ENCODE peak calls at places on chromosomes 11 and 22, in six cellular contexts. V is psoas muscle, I is RWPE2, G is adrenal gland, D is A549, M is fibroblast of lung. N is an unnamed sample.

GRCh38 chr11:125164422-125165110 is at the start of gene PKNOX2:
- DNase-seq in V (peak; percentile 92), M (peak; percentile 79), G (peak; percentile 72), I (no peak), D (peak; percentile 47), N (peak; percentile 79)

GRCh38 chr11:126054412-126054811 is 8.3 kb downstream of the CDON start:
- DNase-seq in V (no peak), D (no peak), I (no peak), M (no peak), G (no peak), N (no peak)

GRCh38 chr11:128066429-128066828 is 520.9 kb downstream of the ETS1 start:
- DNase-seq in M (no peak), D (no peak), G (no peak), I (no peak), V (no peak), N (no peak)

GRCh38 chr11:83865636-83866461 is 579.7 kb upstream of the CCDC90B start:
- DNase-seq in G (peak; percentile 25), M (peak; percentile 88), D (no peak), I (no peak), V (no peak), N (peak; percentile 89)

GRCh38 chr11:96481806-96482592 is 92.2 kb downstream of the JRKL start:
- DNase-seq in V (no peak), D (no peak), I (no peak), G (no peak), M (no peak), N (no peak)

GRCh38 chr22:50553310-50553709 is 7.6 kb downstream of the KLHDC7B start:
- DNase-seq in I (no peak), D (no peak), G (no peak), V (no peak), M (no peak), N (no peak)

GRCh38 chr11:4606231-4607015 is 1.6 kb downstream of the TRIM68 start:
- DNase-seq in D (no peak), V (no peak), G (no peak), M (peak; percentile 11), I (no peak), N (peak; percentile 1)

GRCh38 chr11:14687943-14688627 is 44.5 kb downstream of the PDE3B start:
- DNase-seq in V (no peak), D (no peak), I (no peak), M (no peak), G (no peak), N (peak; percentile 74)

GRCh38 chr11:6681949-6682348 is 1.2 kb downstream of the MRPL17 start:
- DNase-seq in D (no peak), G (no peak), I (no peak), V (no peak), M (peak; percentile 37), N (peak; percentile 30)

GRCh38 chr11:65069217-65069616 is 10.9 kb upstream of the NAALADL1 start:
- DNase-seq in M (no peak), D (no peak), I (no peak), G (no peak), V (no peak), N (peak; percentile 47)

GRCh38 chr11:113571531-113571930 is 96.3 kb upstream of the DRD2 start:
- DNase-seq in D (no peak), I (no peak), V (no peak), M (no peak), G (no peak), N (no peak)

GRCh38 chr22:17729561-17729960 is 44.7 kb downstream of the BID start:
- DNase-seq in V (no peak), I (no peak), D (no peak), G (no peak), M (no peak), N (no peak)

GRCh38 chr11:88329563-88330250 is 7.8 kb downstream of the CTSC start:
- DNase-seq in G (no peak), V (no peak), M (no peak), I (no peak), D (no peak), N (no peak)

GRCh38 chr11:114279778-114280532 is 16.2 kb upstream of the NNMT start:
- DNase-seq in V (no peak), D (no peak), I (no peak), M (peak; percentile 64), G (no peak), N (peak; percentile 54)

GRCh38 chr11:44597358-44598009 is 32.0 kb downstream of the CD82 start:
- DNase-seq in D (no peak), G (no peak), I (no peak), M (no peak), V (no peak), N (no peak)

GRCh38 chr22:29587938-29588699 is 7.2 kb upstream of the NIPSNAP1 start:
- DNase-seq in D (peak; percentile 36), I (peak; percentile 83), G (peak; percentile 64), M (peak; percentile 92), V (no peak), N (peak; percentile 84)

GRCh38 chr11:70833554-70833953 is 418.8 kb downstream of the SHANK2 start:
- DNase-seq in D (no peak), I (no peak), V (no peak), M (no peak), G (no peak), N (no peak)

GRCh38 chr11:62705880-62706831 is 1.1 kb downstream of the BSCL2 start:
- DNase-seq in D (peak; percentile 87), V (peak; percentile 98), G (peak; percentile 96), M (peak; percentile 94), I (peak; percentile 93), N (peak; percentile 95)

GRCh38 chr11:66891849-66892660 is 35.2 kb downstream of the LRFN4 start:
- DNase-seq in D (peak; percentile 97), V (peak; percentile 80), M (peak; percentile 95), I (peak; percentile 88), G (peak; percentile 91), N (peak; percentile 94)

GRCh38 chr11:8962827-8963226 is 1.4 kb downstream of the TMEM9B start:
- DNase-seq in G (no peak), V (no peak), M (no peak), D (no peak), I (no peak), N (no peak)

GRCh38 chr11:64800633-64801464 is 2.2 kb downstream of the MAP4K2 start:
- DNase-seq in V (no peak), I (no peak), M (no peak), G (no peak), D (no peak), N (no peak)

GRCh38 chr11:75233688-75234295 is 6.8 kb upstream of the TPBGL start:
- DNase-seq in I (no peak), M (peak; percentile 55), V (no peak), G (peak; percentile 45), D (no peak), N (peak; percentile 68)

GRCh38 chr11:63670077-63670737 is 969 bp downstream of the ATL3 start:
- DNase-seq in G (no peak), V (no peak), D (no peak), M (no peak), I (no peak), N (peak; percentile 68)

GRCh38 chr11:64918056-64918455 is 1.0 kb upstream of the ATG2A start:
- DNase-seq in M (peak; percentile 59), D (no peak), V (no peak), G (no peak), I (no peak), N (peak; percentile 68)

GRCh38 chr11:10125522-10126133 is 168.4 kb downstream of the SBF2 start:
- DNase-seq in D (no peak), I (no peak), G (no peak), M (peak; percentile 58), V (no peak), N (no peak)

GRCh38 chr22:26671317-26672059 is 14.1 kb downstream of the MIAT start:
- DNase-seq in G (peak; percentile 60), I (peak; percentile 78), V (peak; percentile 68), M (no peak), D (no peak), N (no peak)

GRCh38 chr11:128506999-128507591 is 80.3 kb downstream of the ETS1 start:
- DNase-seq in M (peak; percentile 97), I (peak; percentile 90), D (peak; percentile 72), V (peak; percentile 96), G (peak; percentile 82), N (peak; percentile 96)

GRCh38 chr11:37786214-37786755 is 1188.2 kb upstream of the RAG2 start:
- DNase-seq in V (no peak), M (peak; percentile 94), I (no peak), D (no peak), G (no peak), N (peak; percentile 4)

GRCh38 chr11:3378426-3379423 is at the start of gene ZNF195:
- DNase-seq in I (peak; percentile 98), V (peak; percentile 99), D (peak; percentile 99), G (peak; percentile 99), M (peak; percentile 92), N (peak; percentile 95)

GRCh38 chr11:117807482-117808272 is 10.7 kb upstream of the DSCAML1 start:
- DNase-seq in I (no peak), G (peak; percentile 90), D (peak; percentile 54), M (peak; percentile 36), V (peak; percentile 84), N (peak; percentile 65)

GRCh38 chr11:117806906-117807305 is 9.9 kb upstream of the DSCAML1 start:
- DNase-seq in I (no peak), G (no peak), D (no peak), V (no peak), M (no peak), N (no peak)

GRCh38 chr11:117805048-117805447 is 8.0 kb upstream of the DSCAML1 start:
- DNase-seq in M (no peak), D (no peak), G (no peak), V (no peak), I (no peak), N (no peak)

GRCh38 chr11:117809236-117810055 is 12.4 kb upstream of the DSCAML1 start:
- DNase-seq in G (peak; percentile 66), I (no peak), M (peak; percentile 32), D (peak; percentile 86), V (peak; percentile 82), N (peak; percentile 57)

GRCh38 chr11:117808768-117809167 is 11.8 kb upstream of the DSCAML1 start:
- DNase-seq in D (no peak), I (no peak), G (no peak), V (no peak), M (no peak), N (no peak)
- H3K4me1 ChIP-seq in D (peaks cover 13% of the 10 kb centered on the region), I (no peaks in the 10 kb centered on the region), G (no peaks in the 10 kb centered on the region), V (no peaks in the 10 kb centered on the region), M (no peaks in the 10 kb centered on the region), N (peaks cover 13% of the 10 kb centered on the region)

DNA sequence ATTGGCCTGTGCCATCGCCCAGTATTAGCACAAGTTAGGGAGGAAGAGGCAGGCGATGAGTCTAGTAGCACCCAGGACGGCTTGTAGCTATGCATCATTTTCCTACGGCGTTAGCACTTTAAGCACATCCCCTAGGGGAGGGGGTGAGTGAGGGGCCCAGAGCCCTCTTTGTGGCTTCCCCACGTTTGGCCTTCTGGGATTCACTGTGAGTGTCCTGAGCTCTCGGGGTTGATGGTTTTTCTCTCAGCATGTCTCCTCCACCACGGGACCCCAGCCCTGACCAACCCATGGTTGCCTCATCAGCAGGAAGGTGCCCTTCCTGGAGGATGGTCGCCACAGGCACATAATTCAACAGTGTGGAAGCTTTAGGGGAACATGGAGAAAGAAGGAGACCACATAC is 4.3 kb downstream of the TMEM25 start:
- DNase-seq in G (no peak), I (no peak), V (no peak), M (no peak), D (no peak), N (no peak)
- H3K4me1 ChIP-seq in G (peaks cover 11% of the 10 kb centered on the region), I (no peaks in the 10 kb centered on the region), V (peaks cover under 1% of the 10 kb centered on the region), M (peaks cover 1% of the 10 kb centered on the region), D (no peaks in the 10 kb centered on the region), N (peaks cover 16% of the 10 kb centered on the region)

GRCh38 chr22:45680932-45681700 is 9.5 kb downstream of the ATXN10 start:
- DNase-seq in I (no peak), D (no peak), G (no peak), M (peak; percentile 94), V (no peak), N (peak; percentile 77)
- H3K4me1 ChIP-seq in I (peaks cover 63% of the 10 kb centered on the region), D (peaks cover 96% of the 10 kb centered on the region), G (peaks cover 64% of the 10 kb centered on the region), M (peaks cover 26% of the 10 kb centered on the region), V (peaks cover 36% of the 10 kb centered on the region), N (peaks cover 21% of the 10 kb centered on the region)

GRCh38 chr22:46012182-46012880 is 35.4 kb upstream of the WNT7B start:
- DNase-seq in M (no peak), D (no peak), G (no peak), V (no peak), I (peak; percentile 60), N (no peak)
- H3K4me1 ChIP-seq in M (peaks cover 22% of the 10 kb centered on the region), D (peaks cover 31% of the 10 kb centered on the region), G (peaks cover 28% of the 10 kb centered on the region), V (peaks cover 28% of the 10 kb centered on the region), I (peaks cover 25% of the 10 kb centered on the region), N (peaks cover 56% of the 10 kb centered on the region)

N was measured in mesenchymal stem cell.